ENCODE peak calls at places on chromosome 16, in ten cellular contexts. A is stomach, Z is H1, T is HCT116, C is Panc1, P is K562, U is prostate gland, M is SK-N-SH, R is sigmoid colon, G is endothelial cell of umbilical vein. F is an unnamed sample. For H3K9me3, the result is how much of the 10 kb centered on the place peaks cover.

GRCh38 chr16:52629296-52629695 is 82.4 kb upstream of the TOX3 start:
- DNase-seq in A (no peak), Z (no peak), T (no peak), C (no peak), P (no peak), U (no peak), M (no peak), R (no peak), G (no peak), F (no peak)

GRCh38 chr16:54289242-54290051 is 2.9 kb upstream of the IRX3 start:
- DNase-seq in A (no peak), Z (peak), T (no peak), C (no peak), P (no peak), U (no peak), M (no peak), R (no peak), G (no peak), F (no peak)

GRCh38 chr16:17327671-17328335 is 143.0 kb downstream of the XYLT1 start:
- DNase-seq in A (no peak), Z (no peak), T (no peak), C (no peak), P (no peak), U (no peak), M (no peak), R (peak), G (no peak), F (no peak)

GRCh38 chr16:70250748-70251650 is 741 bp downstream of the EXOSC6 start:
- DNase-seq in A (peak), Z (peak), T (no peak), C (no peak), P (no peak), U (peak), M (peak), R (no peak), G (peak), F (no peak)

GRCh38 chr16:85898521-85899442 is at the start of gene IRF8:
- DNase-seq in A (peak), Z (peak), T (no peak), C (no peak), P (no peak), U (peak), M (peak), R (peak), G (peak), F (no peak)

GRCh38 chr16:1874854-1875253 is 2.9 kb upstream of the MEIOB start:
- DNase-seq in A (no peak), Z (no peak), T (no peak), C (no peak), P (no peak), U (no peak), M (no peak), R (no peak), G (no peak), F (no peak)

GRCh38 chr16:21184834-21185233 is 26.4 kb downstream of the LDAF1 start:
- DNase-seq in A (no peak), Z (no peak), T (no peak), C (no peak), P (no peak), U (no peak), M (no peak), R (no peak), G (no peak), F (no peak)

GRCh38 chr16:84423416-84423837 is 55.1 kb downstream of the ATP2C2 start:
- DNase-seq in A (no peak), Z (no peak), T (peak), C (no peak), P (peak), U (no peak), M (peak), R (no peak), G (peak), F (peak)

GRCh38 chr16:50396770-50397525 is 28.2 kb upstream of the BRD7 start:
- DNase-seq in A (no peak), Z (no peak), T (peak), C (no peak), P (no peak), U (no peak), M (no peak), R (no peak), G (no peak), F (no peak)

GRCh38 chr16:85829751-85830445 is 30.4 kb downstream of the COX4I1 start:
- DNase-seq in A (no peak), Z (no peak), T (no peak), C (no peak), P (no peak), U (no peak), M (no peak), R (no peak), G (no peak), F (no peak)

GRCh38 chr16:1199342-1200013 is 25.6 kb downstream of the TPSG1 start:
- DNase-seq in A (no peak), Z (no peak), T (no peak), C (no peak), P (peak), U (no peak), M (peak), R (no peak), G (no peak), F (no peak)

GRCh38 chr16:84331998-84332780 is 36.1 kb upstream of the ATP2C2 start:
- DNase-seq in A (no peak), Z (no peak), T (no peak), C (no peak), P (no peak), U (no peak), M (no peak), R (no peak), G (no peak), F (no peak)

GRCh38 chr16:56554441-56554840 is 10.4 kb upstream of the MT4 start:
- DNase-seq in A (no peak), Z (no peak), T (no peak), C (no peak), P (no peak), U (no peak), M (no peak), R (no peak), G (no peak), F (no peak)

GRCh38 chr16:87830673-87831420 is 38.5 kb downstream of the SLC7A5 start:
- DNase-seq in A (no peak), Z (no peak), T (no peak), C (no peak), P (no peak), U (no peak), M (no peak), R (no peak), G (no peak), F (no peak)

GRCh38 chr16:87826798-87827587 is 42.3 kb downstream of the SLC7A5 start:
- DNase-seq in A (no peak), Z (no peak), T (no peak), C (no peak), P (no peak), U (no peak), M (no peak), R (no peak), G (no peak), F (no peak)

GRCh38 chr16:87829123-87829980 is 40.0 kb downstream of the SLC7A5 start:
- DNase-seq in A (no peak), Z (no peak), T (no peak), C (no peak), P (no peak), U (no peak), M (no peak), R (no peak), G (no peak), F (no peak)

GRCh38 chr16:87829988-87830672 is 39.2 kb downstream of the SLC7A5 start:
- DNase-seq in A (no peak), Z (no peak), T (no peak), C (no peak), P (no peak), U (no peak), M (no peak), R (no peak), G (no peak), F (no peak)

DNA sequence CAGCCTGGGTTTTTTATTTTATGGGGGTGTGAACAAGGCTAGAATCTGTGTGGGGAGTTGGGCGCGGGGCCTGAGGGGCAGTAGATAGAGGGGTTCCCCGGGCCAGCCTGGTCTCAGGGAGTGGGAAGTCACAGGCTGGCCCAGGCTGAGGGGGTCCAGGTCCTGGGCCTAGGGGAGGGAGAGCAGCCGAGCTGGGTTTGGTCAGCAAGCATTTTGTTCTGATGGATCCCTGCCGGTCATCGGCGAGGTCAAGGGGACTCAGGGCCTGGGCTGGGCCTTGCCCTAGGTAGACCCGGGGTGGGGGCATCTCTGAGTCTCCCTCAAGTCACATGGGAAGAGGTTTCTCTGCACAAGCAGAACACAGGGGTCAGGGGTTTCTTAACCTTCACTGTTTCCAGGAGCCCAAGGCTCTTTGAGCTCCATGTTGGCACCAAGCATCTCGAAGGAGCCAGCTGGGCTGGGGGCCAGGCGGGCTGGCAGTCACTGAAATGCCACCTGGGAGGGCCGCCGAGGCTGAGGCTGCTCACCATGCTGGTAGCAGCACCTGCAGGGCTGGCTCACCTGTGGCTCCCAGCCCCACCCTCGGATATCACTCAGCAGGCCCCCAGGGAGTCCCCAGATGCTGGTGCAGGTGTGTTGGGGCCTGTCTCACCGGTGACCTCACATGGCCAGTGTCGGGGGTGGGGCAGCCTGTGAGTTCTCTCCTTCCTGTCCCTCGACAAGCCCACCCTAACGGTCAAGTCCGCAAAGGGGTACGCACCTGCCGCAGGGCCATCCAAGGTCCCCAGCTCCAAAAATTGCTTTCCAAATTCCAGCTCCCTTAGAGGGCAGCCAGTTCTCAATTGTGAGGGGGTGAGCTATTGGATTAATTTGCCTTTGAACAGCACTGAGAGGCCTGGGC is 41.0 kb downstream of the SLC7A5 start:
- DNase-seq in A (peak), Z (no peak), T (no peak), C (no peak), P (no peak), U (no peak), M (no peak), R (no peak), G (no peak), F (no peak)
- TF ChIP-seq POLR2AphosphoS5 in A (no peak), Z (no peak), T (peak), C (no peak), P (no peak), U (no peak), M (no peak), R (no peak), G (no peak), F (no peak)

GRCh38 chr16:79403534-79403933 is 197.0 kb downstream of the MAF start:
- DNase-seq in A (no peak), Z (no peak), T (no peak), C (no peak), P (no peak), U (no peak), M (no peak), R (no peak), G (no peak), F (no peak)
- H3K9me3 ChIP-seq in A (under half), Z (under half), T (under half), C (under half), P (under half), U (under half), M (under half), R (under half), G (under half), F (under half)

GRCh38 chr16:31134625-31135534 is 647 bp downstream of the PRSS8 start:
- DNase-seq in A (peak), Z (peak), T (no peak), C (no peak), P (no peak), U (peak), M (no peak), R (no peak), G (no peak), F (no peak)
- TF ChIP-seq POLR2AphosphoS5 in A (peak), Z (no peak), T (no peak), C (no peak), P (no peak), U (peak), M (no peak), R (no peak), G (no peak), F (no peak)

DNA sequence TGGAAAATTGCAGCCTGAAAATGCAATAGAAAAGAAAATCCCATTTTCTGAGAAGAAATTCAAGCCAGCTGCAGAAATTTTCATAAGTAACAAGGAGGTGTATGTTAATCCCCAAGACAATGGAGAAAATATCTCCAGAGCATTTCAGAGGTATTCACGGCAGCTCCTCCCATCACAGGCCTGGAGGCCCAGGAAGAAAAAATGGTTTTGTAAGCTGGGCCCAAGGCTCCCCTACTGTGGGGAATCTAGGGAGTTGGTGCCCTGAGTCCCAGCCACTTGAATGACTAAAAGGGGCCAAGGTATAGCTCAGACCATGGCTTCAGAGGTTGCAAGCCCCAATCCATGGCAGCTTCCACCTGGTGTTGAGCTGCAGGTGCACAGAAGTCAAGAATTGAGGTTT is 93.3 kb upstream of the ZNF267 start:
- DNase-seq in A (no peak), Z (no peak), T (no peak), C (no peak), P (no peak), U (no peak), M (no peak), R (no peak), G (no peak), F (no peak)
- H3K9me3 ChIP-seq in A (half or more), Z (under half), T (under half), C (under half), P (under half), U (under half), M (under half), R (under half), G (under half), F (under half)

GRCh38 chr16:67105881-67106280 is 3.9 kb upstream of the PHAF1 start:
- DNase-seq in A (no peak), Z (no peak), T (no peak), C (no peak), P (no peak), U (no peak), M (no peak), R (no peak), G (no peak), F (no peak)

GRCh38 chr16:67104845-67105244 is 4.9 kb upstream of the PHAF1 start:
- DNase-seq in A (no peak), Z (no peak), T (no peak), C (no peak), P (no peak), U (peak), M (no peak), R (no peak), G (no peak), F (no peak)

GRCh38 chr16:67101683-67102082 is 8.1 kb upstream of the PHAF1 start:
- DNase-seq in A (no peak), Z (no peak), T (no peak), C (no peak), P (no peak), U (no peak), M (no peak), R (no peak), G (no peak), F (no peak)

GRCh38 chr16:67105251-67105650 is 4.5 kb upstream of the PHAF1 start:
- DNase-seq in A (no peak), Z (no peak), T (no peak), C (no peak), P (no peak), U (no peak), M (no peak), R (no peak), G (no peak), F (no peak)

GRCh38 chr16:67104061-67104460 is 5.7 kb upstream of the PHAF1 start:
- DNase-seq in A (no peak), Z (peak), T (no peak), C (no peak), P (no peak), U (no peak), M (peak), R (no peak), G (peak), F (no peak)
- TF ChIP-seq POLR2AphosphoS5 in A (no peak), Z (no peak), T (no peak), C (no peak), P (peak), U (no peak), M (no peak), R (no peak), G (peak), F (no peak)

GRCh38 chr16:19235478-19235877 is 50.1 kb upstream of the CLEC19A start:
- DNase-seq in A (no peak), Z (no peak), T (no peak), C (no peak), P (no peak), U (no peak), M (no peak), R (no peak), G (no peak), F (no peak)

GRCh38 chr16:19232988-19233387 is 52.5 kb upstream of the CLEC19A start:
- DNase-seq in A (no peak), Z (no peak), T (no peak), C (no peak), P (no peak), U (no peak), M (peak), R (no peak), G (no peak), F (no peak)

GRCh38 chr16:19236561-19236960 is 49.0 kb upstream of the CLEC19A start:
- DNase-seq in A (peak), Z (no peak), T (no peak), C (peak), P (no peak), U (no peak), M (no peak), R (no peak), G (no peak), F (no peak)

GRCh38 chr16:19238386-19238785 is 47.1 kb upstream of the CLEC19A start:
- DNase-seq in A (no peak), Z (no peak), T (no peak), C (no peak), P (no peak), U (no peak), M (no peak), R (no peak), G (no peak), F (no peak)

DNA sequence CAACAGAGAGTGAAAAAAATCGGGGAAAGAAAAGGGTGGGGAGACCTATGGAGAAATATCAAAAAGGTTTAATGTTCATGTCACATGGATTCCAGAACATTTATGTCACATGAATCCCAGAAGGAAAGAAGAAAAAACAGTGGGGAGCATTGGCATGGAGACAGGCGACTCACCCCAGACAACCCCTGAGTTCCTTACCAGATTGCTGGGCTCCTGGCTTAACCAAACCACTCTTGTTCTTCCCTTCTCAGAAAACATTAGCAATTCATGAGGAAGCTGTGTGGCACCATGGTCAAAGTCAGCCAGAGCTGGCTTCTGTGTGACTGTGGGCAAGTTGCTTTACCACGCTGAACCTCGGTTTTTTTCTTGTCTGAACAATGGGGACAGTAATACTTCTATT is 49.6 kb upstream of the CLEC19A start:
- DNase-seq in A (no peak), Z (no peak), T (no peak), C (no peak), P (no peak), U (no peak), M (no peak), R (no peak), G (no peak), F (no peak)
- H3K9me3 ChIP-seq in A (under half), Z (under half), T (under half), C (under half), P (under half), U (under half), M (under half), R (under half), G (under half), F (under half)

DNA sequence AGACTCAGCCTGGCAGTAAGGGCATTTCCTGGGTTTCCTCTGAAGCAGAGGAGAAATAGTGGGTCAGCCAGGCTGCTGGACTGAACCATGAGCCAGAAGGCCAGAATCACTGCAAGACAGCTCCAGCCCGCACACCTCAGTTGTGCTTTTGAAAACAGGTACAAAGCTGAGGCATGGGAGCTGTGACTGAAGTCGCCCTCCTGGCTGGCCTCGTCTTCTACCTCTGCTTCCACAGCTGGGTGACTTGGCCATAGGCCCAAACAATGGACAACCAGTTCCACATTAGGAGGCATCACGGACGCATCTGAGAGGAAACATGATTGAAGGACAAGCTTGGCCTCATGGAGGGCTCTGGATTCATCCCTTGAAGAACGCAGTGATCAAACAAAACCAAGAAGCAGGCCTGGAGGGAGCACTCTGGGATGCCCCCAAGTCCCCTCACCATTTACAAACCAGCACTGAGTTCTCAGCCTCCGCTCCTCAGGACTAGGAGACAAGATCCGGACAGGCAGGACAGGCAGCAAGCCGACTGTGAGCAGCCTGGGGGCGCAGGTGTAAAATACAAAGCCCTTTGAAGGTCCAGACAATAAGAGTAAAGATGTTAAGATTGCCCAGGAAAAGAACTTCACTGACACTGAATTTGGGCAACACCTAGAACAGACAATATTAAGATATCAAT is 68.7 kb downstream of the N4BP1 start:
- DNase-seq in A (no peak), Z (peak), T (no peak), C (no peak), P (no peak), U (no peak), M (no peak), R (no peak), G (no peak), F (no peak)
- TF ChIP-seq POLR2AphosphoS5 in A (no peak), Z (no peak), T (no peak), C (no peak), P (no peak), U (no peak), M (no peak), R (no peak), G (no peak), F (no peak)

GRCh38 chr16:83044589-83044988 is 417.8 kb downstream of the CDH13 start:
- DNase-seq in A (no peak), Z (no peak), T (no peak), C (no peak), P (no peak), U (no peak), M (no peak), R (no peak), G (no peak), F (no peak)
- H3K9me3 ChIP-seq in A (under half), Z (under half), T (under half), C (under half), P (under half), U (under half), M (under half), R (under half), G (under half), F (under half)

F was measured in SK-N-MC.